ENCODE peak calls at places on chromosomes 12 and 14, in ten cellular contexts. One of them, this sample, is unnamed.

GRCh38 chr12:92769124-92769901 is 66.5 kb downstream of the PLEKHG7 start:
- DNase-seq in BJ: no peak
- DNase-seq in stomach: no peak
- DNase-seq in GM23248: no peak
- DNase-seq in H9: no peak
- DNase-seq in activated CD4-positive, alpha-beta T cell treated with anti-CD3 and anti-CD28 coated beads for 4 hours: no peak
- DNase-seq in cardiac septum: no peak
- DNase-seq in activated T-cell treated with anti-CD3 and anti-CD28 coated beads for 1 hour: no peak
- DNase-seq in CD8-positive, alpha-beta T cell: no peak
- DNase-seq in smooth muscle cell of the brain vasculature: no peak
- DNase-seq in this sample: no peak

GRCh38 chr14:95507174-95507573 is 9.3 kb downstream of the SYNE3 start:
- DNase-seq in BJ: peak; percentile 92
- DNase-seq in stomach: peak; percentile 67
- DNase-seq in GM23248: peak; percentile 99
- DNase-seq in H9: no peak
- DNase-seq in activated CD4-positive, alpha-beta T cell treated with anti-CD3 and anti-CD28 coated beads for 4 hours: no peak
- DNase-seq in cardiac septum: peak; percentile 88
- DNase-seq in activated T-cell treated with anti-CD3 and anti-CD28 coated beads for 1 hour: no peak
- DNase-seq in CD8-positive, alpha-beta T cell: no peak
- DNase-seq in smooth muscle cell of the brain vasculature: no peak
- DNase-seq in this sample: peak; percentile 30

GRCh38 chr14:93543766-93544165 is 113.0 kb downstream of the UNC79 start:
- DNase-seq in BJ: no peak
- DNase-seq in stomach: no peak
- DNase-seq in GM23248: peak; percentile 61
- DNase-seq in H9: no peak
- DNase-seq in activated CD4-positive, alpha-beta T cell treated with anti-CD3 and anti-CD28 coated beads for 4 hours: no peak
- DNase-seq in cardiac septum: no peak
- DNase-seq in activated T-cell treated with anti-CD3 and anti-CD28 coated beads for 1 hour: no peak
- DNase-seq in CD8-positive, alpha-beta T cell: no peak
- DNase-seq in smooth muscle cell of the brain vasculature: no peak
- DNase-seq in this sample: no peak

GRCh38 chr14:36510078-36510799 is 9.8 kb downstream of the NKX2-1 start:
- DNase-seq in BJ: no peak
- DNase-seq in stomach: no peak
- DNase-seq in GM23248: no peak
- DNase-seq in H9: peak; percentile 63
- DNase-seq in activated CD4-positive, alpha-beta T cell treated with anti-CD3 and anti-CD28 coated beads for 4 hours: no peak
- DNase-seq in cardiac septum: no peak
- DNase-seq in activated T-cell treated with anti-CD3 and anti-CD28 coated beads for 1 hour: no peak
- DNase-seq in CD8-positive, alpha-beta T cell: no peak
- DNase-seq in smooth muscle cell of the brain vasculature: no peak
- DNase-seq in this sample: no peak

GRCh38 chr14:104290058-104290667 is 151.8 kb downstream of the KIF26A start:
- DNase-seq in BJ: no peak
- DNase-seq in stomach: no peak
- DNase-seq in GM23248: no peak
- DNase-seq in H9: peak; percentile 43
- DNase-seq in activated CD4-positive, alpha-beta T cell treated with anti-CD3 and anti-CD28 coated beads for 4 hours: no peak
- DNase-seq in cardiac septum: peak; percentile 20
- DNase-seq in activated T-cell treated with anti-CD3 and anti-CD28 coated beads for 1 hour: no peak
- DNase-seq in CD8-positive, alpha-beta T cell: no peak
- DNase-seq in smooth muscle cell of the brain vasculature: no peak
- DNase-seq in this sample: peak; percentile 7

GRCh38 chr12:99706736-99707473 is 59.4 kb downstream of the GARIN6 start:
- DNase-seq in BJ: no peak
- DNase-seq in stomach: no peak
- DNase-seq in GM23248: no peak
- DNase-seq in H9: no peak
- DNase-seq in activated CD4-positive, alpha-beta T cell treated with anti-CD3 and anti-CD28 coated beads for 4 hours: no peak
- DNase-seq in cardiac septum: no peak
- DNase-seq in activated T-cell treated with anti-CD3 and anti-CD28 coated beads for 1 hour: no peak
- DNase-seq in CD8-positive, alpha-beta T cell: no peak
- DNase-seq in smooth muscle cell of the brain vasculature: no peak
- DNase-seq in this sample: no peak

GRCh38 chr12:91567100-91567485 is 384.5 kb upstream of the DCN start:
- DNase-seq in BJ: no peak
- DNase-seq in stomach: no peak
- DNase-seq in GM23248: no peak
- DNase-seq in H9: no peak
- DNase-seq in activated CD4-positive, alpha-beta T cell treated with anti-CD3 and anti-CD28 coated beads for 4 hours: no peak
- DNase-seq in cardiac septum: no peak
- DNase-seq in activated T-cell treated with anti-CD3 and anti-CD28 coated beads for 1 hour: no peak
- DNase-seq in CD8-positive, alpha-beta T cell: no peak
- DNase-seq in smooth muscle cell of the brain vasculature: no peak
- DNase-seq in this sample: no peak

GRCh38 chr12:95605087-95605486 is 53.8 kb upstream of the USP44 start:
- DNase-seq in BJ: no peak
- DNase-seq in stomach: no peak
- DNase-seq in GM23248: peak; percentile 40
- DNase-seq in H9: no peak
- DNase-seq in activated CD4-positive, alpha-beta T cell treated with anti-CD3 and anti-CD28 coated beads for 4 hours: no peak
- DNase-seq in cardiac septum: no peak
- DNase-seq in activated T-cell treated with anti-CD3 and anti-CD28 coated beads for 1 hour: no peak
- DNase-seq in CD8-positive, alpha-beta T cell: no peak
- DNase-seq in smooth muscle cell of the brain vasculature: no peak
- DNase-seq in this sample: no peak

GRCh38 chr14:39175445-39176262 is 600 bp downstream of the PNN start:
- DNase-seq in BJ: no peak
- DNase-seq in stomach: no peak
- DNase-seq in GM23248: peak; percentile 59
- DNase-seq in H9: peak; percentile 41
- DNase-seq in activated CD4-positive, alpha-beta T cell treated with anti-CD3 and anti-CD28 coated beads for 4 hours: no peak
- DNase-seq in cardiac septum: peak; percentile 80
- DNase-seq in activated T-cell treated with anti-CD3 and anti-CD28 coated beads for 1 hour: peak; percentile 20
- DNase-seq in CD8-positive, alpha-beta T cell: no peak
- DNase-seq in smooth muscle cell of the brain vasculature: no peak
- DNase-seq in this sample: peak; percentile 34